ENCODE peak calls at places on chromosomes 3 and 15, in four cellular contexts. Q is K562, M is Panc1, E is A549. G is an unnamed sample.

GRCh38 chr3:127389415-127389814 is 101.6 kb upstream of the PRR20G start:
- DNase-seq in Q (no peak), M (no peak), E (no peak), G (no peak)

GRCh38 chr15:31279221-31280036 is 47.2 kb upstream of the KLF13 start:
- DNase-seq in Q (no peak), E (no peak), M (no peak), G (peak; percentile 0)

GRCh38 chr3:105594219-105594618 is 227.5 kb downstream of the ALCAM start:
- DNase-seq in Q (no peak), E (no peak), M (no peak), G (no peak)

GRCh38 chr3:188176476-188176875 is 22.5 kb downstream of the LPP start:
- DNase-seq in Q (no peak), E (no peak), M (no peak), G (no peak)

GRCh38 chr3:101333883-101334282 is 13.5 kb upstream of the IMPG2 start:
- DNase-seq in Q (no peak), E (no peak), M (no peak), G (no peak)

GRCh38 chr15:87618203-87618725 is 638.3 kb downstream of the NTRK3 start:
- DNase-seq in Q (no peak), M (no peak), E (no peak), G (no peak)

GRCh38 chr3:178275793-178276192 is 260.4 kb upstream of the KCNMB2 start:
- DNase-seq in E (no peak), Q (no peak), M (no peak), G (no peak)

GRCh38 chr3:18124501-18124900 is 300.6 kb downstream of the SATB1 start:
- DNase-seq in Q (no peak), M (no peak), E (no peak), G (no peak)

GRCh38 chr3:116453676-116454346 is 8.5 kb upstream of the LSAMP start:
- DNase-seq in E (no peak), M (no peak), Q (no peak), G (no peak)

GRCh38 chr15:99068186-99068585 is 36.7 kb upstream of the SYNM start:
- DNase-seq in M (no peak), E (no peak), Q (no peak), G (no peak)

GRCh38 chr3:49124991-49125670 is 4.5 kb upstream of the USP19 start:
- DNase-seq in E (no peak), M (no peak), Q (no peak), G (no peak)

GRCh38 chr3:50862221-50862620 is 187.5 kb downstream of the DOCK3 start:
- DNase-seq in M (no peak), E (no peak), Q (no peak), G (no peak)

GRCh38 chr3:155912574-155913190 is 42.2 kb downstream of the GMPS start:
- DNase-seq in M (no peak), E (no peak), Q (no peak), G (no peak)

DNA sequence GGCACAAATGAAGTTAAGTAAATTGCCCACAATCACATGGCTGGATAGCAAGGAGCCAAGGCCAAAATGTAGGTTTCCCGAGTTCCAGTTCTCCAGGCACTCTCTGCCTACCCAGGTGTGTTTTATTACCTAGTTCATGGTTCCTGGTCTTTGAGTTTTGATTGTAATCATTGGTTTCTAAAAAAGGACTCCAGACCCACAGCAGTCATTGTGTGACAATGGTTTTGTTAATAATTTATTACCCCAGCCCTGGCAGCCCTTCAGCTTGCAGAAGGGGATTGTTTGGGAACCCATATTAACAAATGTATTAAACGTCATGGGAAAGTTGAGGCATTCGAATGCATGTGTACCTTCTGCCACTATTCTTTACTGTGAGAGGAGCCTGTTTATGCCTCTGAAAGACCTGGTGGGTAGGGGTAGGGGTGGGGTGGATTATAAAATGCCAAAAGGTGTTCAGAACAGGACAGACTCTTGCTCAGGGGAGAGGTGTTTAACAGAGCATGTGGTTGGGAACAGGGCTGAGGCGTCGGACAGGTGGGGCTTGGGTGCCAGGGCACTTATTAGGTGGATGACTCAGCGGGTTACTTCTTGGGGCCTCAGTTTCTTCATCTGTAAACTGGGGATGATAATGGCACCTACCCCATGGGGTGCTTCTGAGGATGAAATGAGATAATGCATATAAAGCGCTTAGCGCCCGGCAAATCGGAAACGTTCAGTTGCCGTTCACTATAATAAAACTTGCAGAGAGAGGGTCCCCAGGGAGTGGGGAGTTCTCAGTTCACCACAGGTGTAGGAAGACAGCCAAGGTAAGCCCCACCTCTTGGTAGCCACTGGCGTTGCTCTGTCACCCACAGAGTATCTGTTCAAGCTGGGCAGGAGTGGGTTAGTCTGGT is 221.9 kb upstream of the BHLHE40 start:
- DNase-seq in Q (no peak), E (no peak), M (no peak), G (no peak)
- TF ChIP-seq REST in Q (no peak), E (no peak), M (no peak), G (no peak)

GRCh38 chr3:62372621-62373041 is 719 bp downstream of the FEZF2 start:
- DNase-seq in M (no peak), Q (no peak), E (no peak), G (no peak)
- TF ChIP-seq CTCF in M (no peak), Q (no peak), E (no peak), G (no peak)

GRCh38 chr3:34947849-34948248 is 691.5 kb upstream of the ARPP21 start:
- DNase-seq in Q (no peak), E (no peak), M (no peak), G (no peak)
- TF ChIP-seq REST in Q (no peak), E (no peak), M (no peak), G (no peak)

GRCh38 chr15:73686781-73687256 is 2.6 kb downstream of the CD276 start:
- DNase-seq in Q (peak; percentile 22), M (no peak), E (peak; percentile 19), G (no peak)
- TF ChIP-seq CTCF in Q (no peak), M (no peak), E (no peak), G (no peak)

DNA sequence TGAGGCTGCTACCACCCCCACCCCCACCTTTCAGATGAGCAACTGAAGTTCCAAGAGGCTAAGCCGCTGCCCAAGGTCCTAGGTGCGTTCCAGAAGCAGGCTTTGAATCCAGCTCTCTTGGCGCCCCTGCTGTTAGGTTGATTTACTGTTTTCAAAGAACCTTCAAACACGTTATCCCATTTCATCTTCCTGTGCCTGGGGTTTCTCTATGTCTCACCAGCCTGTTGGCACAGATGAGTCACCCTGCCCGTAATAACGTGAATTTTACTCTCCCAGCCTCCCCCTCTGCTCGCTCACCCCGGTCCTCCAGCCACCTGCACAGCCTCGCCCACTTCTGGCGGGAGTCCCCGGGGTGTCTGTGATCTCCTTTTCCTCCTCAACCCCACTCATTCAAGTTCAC is 13.1 kb upstream of the TSEN2 start:
- DNase-seq in Q (no peak), M (peak; percentile 56), E (peak; percentile 69), G (no peak)
- TF ChIP-seq REST in Q (no peak), M (peak; percentile 20), E (no peak), G (no peak)

DNA sequence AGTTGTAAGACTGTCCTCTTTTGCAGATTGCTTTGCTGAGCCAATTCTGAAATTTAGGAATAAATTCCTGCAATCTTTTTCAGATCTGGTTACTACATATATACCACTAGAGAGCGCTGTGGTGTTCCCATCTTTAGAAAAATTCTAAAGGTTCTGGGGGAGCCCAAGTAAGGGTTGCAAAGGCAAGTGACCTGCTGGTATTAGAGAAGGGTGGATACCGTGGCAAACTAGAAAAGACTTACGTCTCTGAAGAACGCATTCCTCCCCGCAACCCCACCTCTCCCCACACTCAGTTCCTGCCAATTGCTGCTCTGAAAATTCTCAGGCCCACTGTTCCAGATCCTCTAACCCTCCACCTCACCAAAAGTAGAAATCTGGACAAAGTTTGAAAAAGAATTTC is 48.5 kb downstream of the EFHB start:
- DNase-seq in E (peak; percentile 45), Q (peak; percentile 73), M (no peak), G (no peak)
- TF ChIP-seq CTCF in E (peak; percentile 72), Q (peak; percentile 77), M (peak; percentile 64), G (peak; percentile 12)

GRCh38 chr3:54999159-54999558 is 71.3 kb upstream of the LRTM1 start:
- DNase-seq in Q (peak; percentile 11), E (peak; percentile 27), M (no peak), G (peak; percentile 13)

GRCh38 chr3:55000546-55000945 is 72.7 kb upstream of the LRTM1 start:
- DNase-seq in Q (no peak), E (peak; percentile 8), M (no peak), G (no peak)

GRCh38 chr3:54999801-55000200 is 71.9 kb upstream of the LRTM1 start:
- DNase-seq in M (no peak), Q (no peak), E (no peak), G (no peak)

GRCh38 chr3:55002416-55002930 is 74.6 kb upstream of the LRTM1 start:
- DNase-seq in Q (no peak), M (no peak), E (no peak), G (no peak)

DNA sequence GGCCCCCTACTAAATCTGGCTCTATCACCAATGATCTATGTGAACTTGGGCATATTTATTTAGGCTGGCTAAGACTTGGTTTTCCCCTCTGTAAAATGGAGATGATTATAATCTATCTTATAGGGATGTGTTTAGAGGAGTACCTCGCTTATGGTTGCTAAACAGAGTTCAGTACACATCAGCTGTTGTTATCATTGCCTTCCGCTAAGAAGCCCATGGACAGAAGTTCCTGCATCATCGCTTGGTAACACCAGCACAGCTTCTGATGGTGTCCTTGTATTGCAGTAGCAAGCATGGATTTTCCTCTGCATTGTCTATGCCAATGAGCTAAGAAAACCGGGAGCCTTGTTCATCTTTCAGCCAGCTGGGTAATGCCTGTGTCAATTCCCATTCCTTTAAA is 73.1 kb upstream of the LRTM1 start:
- DNase-seq in M (no peak), Q (no peak), E (no peak), G (no peak)
- TF ChIP-seq REST in M (no peak), Q (no peak), E (no peak), G (no peak)

DNA sequence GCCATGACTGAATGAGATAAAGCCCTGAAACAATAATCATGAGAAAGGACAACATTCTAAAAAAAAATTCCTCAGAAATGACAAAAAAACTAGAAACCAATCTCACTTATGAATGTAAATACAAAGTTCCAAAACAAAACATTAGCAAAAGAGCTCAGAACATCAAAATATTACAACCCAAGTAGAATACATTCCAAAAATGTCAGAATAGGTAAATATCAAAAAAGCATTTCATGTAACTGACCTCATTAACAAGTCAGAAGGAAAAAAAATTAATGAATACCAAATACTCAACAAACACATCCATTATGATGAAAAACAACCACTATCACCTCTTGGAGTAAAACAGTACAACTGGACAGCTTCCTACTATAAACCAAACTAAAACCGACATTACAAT is 93.1 kb downstream of the DLG1 start:
- DNase-seq in Q (no peak), E (no peak), M (no peak), G (no peak)
- TF ChIP-seq CTCF in Q (no peak), E (no peak), M (no peak), G (no peak)

DNA sequence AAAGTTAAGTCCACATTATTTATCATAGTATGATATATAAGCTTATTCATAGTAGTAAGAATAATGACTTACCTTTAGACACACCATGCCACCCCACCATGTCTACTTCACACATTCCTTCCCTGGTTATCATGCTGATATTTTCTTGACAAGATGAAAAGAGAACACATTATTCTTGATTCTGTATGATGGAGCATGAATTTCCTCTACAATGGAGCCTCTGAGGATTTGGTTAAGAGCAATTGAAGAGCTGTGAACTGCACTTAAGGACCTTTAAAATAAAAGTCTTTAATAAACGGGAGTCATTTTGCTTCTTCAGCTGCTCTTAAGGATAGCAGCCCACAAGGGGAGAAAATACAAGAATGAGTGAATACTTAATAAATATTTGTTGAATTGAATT is 226.7 kb downstream of the CADM2 start:
- DNase-seq in Q (no peak), M (no peak), E (no peak), G (no peak)
- TF ChIP-seq REST in Q (no peak), M (no peak), E (no peak), G (no peak)

G was measured in HL-60.